ENCODE peak calls at places on chromosomes 16 and 17, in five cellular contexts. One of them, this sample, is unnamed.

GRCh38 chr17:1089915-1090314 is 89.9 kb downstream of the ABR start:
- DNase-seq in GM23248: no peak
- DNase-seq in GM23338: no peak
- DNase-seq in fibroblast of lung: peak
- DNase-seq in HCT116: no peak
- DNase-seq in this sample: no peak

GRCh38 chr16:13919330-13919682 is 648 bp upstream of the ERCC4 start:
- DNase-seq in GM23248: peak
- DNase-seq in GM23338: peak
- DNase-seq in fibroblast of lung: peak
- DNase-seq in HCT116: peak
- DNase-seq in this sample: no peak

GRCh38 chr17:3576970-3577369 is 19.4 kb upstream of the TRPV3 start:
- DNase-seq in GM23248: no peak
- DNase-seq in GM23338: no peak
- DNase-seq in fibroblast of lung: no peak
- DNase-seq in HCT116: no peak
- DNase-seq in this sample: no peak

GRCh38 chr17:3485481-3486068 is 9.8 kb downstream of the ASPA start:
- DNase-seq in GM23248: no peak
- DNase-seq in GM23338: no peak
- DNase-seq in fibroblast of lung: no peak
- DNase-seq in HCT116: no peak
- DNase-seq in this sample: no peak

GRCh38 chr17:45131616-45132301 is 556 bp downstream of the PLCD3 start:
- DNase-seq in GM23248: peak
- DNase-seq in GM23338: peak
- DNase-seq in fibroblast of lung: no peak
- DNase-seq in HCT116: no peak
- DNase-seq in this sample: no peak

GRCh38 chr17:79042421-79043190 is 18.6 kb downstream of the C1QTNF1 start:
- DNase-seq in GM23248: peak
- DNase-seq in GM23338: peak
- DNase-seq in fibroblast of lung: no peak
- DNase-seq in HCT116: peak
- DNase-seq in this sample: no peak

GRCh38 chr16:50269061-50269705 is 2.8 kb downstream of the ADCY7 start:
- DNase-seq in GM23248: no peak
- DNase-seq in GM23338: no peak
- DNase-seq in fibroblast of lung: no peak
- DNase-seq in HCT116: no peak
- DNase-seq in this sample: no peak

GRCh38 chr16:79599256-79599836 is 1.2 kb downstream of the MAF start:
- DNase-seq in GM23248: peak
- DNase-seq in GM23338: peak
- DNase-seq in fibroblast of lung: peak
- DNase-seq in HCT116: no peak
- DNase-seq in this sample: no peak

GRCh38 chr16:16905850-16906249 is 526.9 kb downstream of the NPIPA7 start:
- DNase-seq in GM23248: no peak
- DNase-seq in GM23338: no peak
- DNase-seq in fibroblast of lung: no peak
- DNase-seq in HCT116: no peak
- DNase-seq in this sample: no peak

GRCh38 chr16:63361032-63361624 is 1324.9 kb upstream of the CDH8 start:
- DNase-seq in GM23248: peak
- DNase-seq in GM23338: peak
- DNase-seq in fibroblast of lung: peak
- DNase-seq in HCT116: peak
- DNase-seq in this sample: peak

GRCh38 chr16:24988593-24989338 is 26.4 kb downstream of the ARHGAP17 start:
- DNase-seq in GM23248: peak
- DNase-seq in GM23338: no peak
- DNase-seq in fibroblast of lung: peak
- DNase-seq in HCT116: peak
- DNase-seq in this sample: no peak

GRCh38 chr16:19548144-19548543 is 7.4 kb upstream of the VPS35L start:
- DNase-seq in GM23248: no peak
- DNase-seq in GM23338: no peak
- DNase-seq in fibroblast of lung: no peak
- DNase-seq in HCT116: no peak
- DNase-seq in this sample: no peak

GRCh38 chr17:17435323-17435722 is 41.5 kb upstream of the MED9 start:
- DNase-seq in GM23248: peak
- DNase-seq in GM23338: no peak
- DNase-seq in fibroblast of lung: peak
- DNase-seq in HCT116: no peak
- DNase-seq in this sample: no peak

GRCh38 chr17:69430488-69430887 is 16.0 kb downstream of the MAP2K6 start:
- DNase-seq in GM23248: no peak
- DNase-seq in GM23338: no peak
- DNase-seq in fibroblast of lung: no peak
- DNase-seq in HCT116: no peak
- DNase-seq in this sample: peak

GRCh38 chr17:17320911-17321220 is 17.7 kb downstream of the NT5M start:
- DNase-seq in GM23248: no peak
- DNase-seq in GM23338: no peak
- DNase-seq in fibroblast of lung: no peak
- DNase-seq in HCT116: no peak
- DNase-seq in this sample: no peak

GRCh38 chr17:55632893-55633292 is 89.8 kb downstream of the TMEM100 start:
- DNase-seq in GM23248: peak
- DNase-seq in GM23338: no peak
- DNase-seq in fibroblast of lung: peak
- DNase-seq in HCT116: no peak
- DNase-seq in this sample: peak

GRCh38 chr16:19005561-19006445 is 22.1 kb downstream of the TMC7 start:
- DNase-seq in GM23248: peak
- DNase-seq in GM23338: peak
- DNase-seq in fibroblast of lung: peak
- DNase-seq in HCT116: peak
- DNase-seq in this sample: peak

GRCh38 chr17:40992666-40993065 is 1.3 kb downstream of the KRTAP3-3 start:
- DNase-seq in GM23248: no peak
- DNase-seq in GM23338: no peak
- DNase-seq in fibroblast of lung: no peak
- DNase-seq in HCT116: no peak
- DNase-seq in this sample: no peak

GRCh38 chr16:3519581-3519980 is 18.8 kb downstream of the CLUAP1 start:
- DNase-seq in GM23248: peak
- DNase-seq in GM23338: no peak
- DNase-seq in fibroblast of lung: no peak
- DNase-seq in HCT116: no peak
- DNase-seq in this sample: no peak

GRCh38 chr16:4578961-4579530 is 22.9 kb downstream of the C16orf96 start:
- DNase-seq in GM23248: no peak
- DNase-seq in GM23338: no peak
- DNase-seq in fibroblast of lung: no peak
- DNase-seq in HCT116: no peak
- DNase-seq in this sample: no peak

GRCh38 chr17:70181866-70182265 is 12.5 kb downstream of the KCNJ2 start:
- DNase-seq in GM23248: peak
- DNase-seq in GM23338: no peak
- DNase-seq in fibroblast of lung: peak
- DNase-seq in HCT116: no peak
- DNase-seq in this sample: no peak

GRCh38 chr16:89170346-89171215 is 967 bp upstream of the CDH15 start:
- DNase-seq in GM23248: no peak
- DNase-seq in GM23338: peak
- DNase-seq in fibroblast of lung: no peak
- DNase-seq in HCT116: peak
- DNase-seq in this sample: no peak
- TF ChIP-seq EZH2 in GM23248: no peak
- TF ChIP-seq EZH2 in GM23338: no peak
- TF ChIP-seq EZH2 in fibroblast of lung: no peak
- TF ChIP-seq EZH2 in HCT116: no peak
- TF ChIP-seq EZH2 in this sample: no peak

GRCh38 chr16:81905277-81905676 is 106.0 kb downstream of the SDR42E1 start:
- DNase-seq in GM23248: no peak
- DNase-seq in GM23338: peak
- DNase-seq in fibroblast of lung: no peak
- DNase-seq in HCT116: no peak
- DNase-seq in this sample: no peak

GRCh38 chr16:81901483-81901882 is 109.8 kb downstream of the SDR42E1 start:
- DNase-seq in GM23248: peak
- DNase-seq in GM23338: no peak
- DNase-seq in fibroblast of lung: no peak
- DNase-seq in HCT116: no peak
- DNase-seq in this sample: no peak

GRCh38 chr16:81902025-81902424 is 109.2 kb downstream of the SDR42E1 start:
- DNase-seq in GM23248: no peak
- DNase-seq in GM23338: no peak
- DNase-seq in fibroblast of lung: no peak
- DNase-seq in HCT116: no peak
- DNase-seq in this sample: no peak

GRCh38 chr16:81907681-81908080 is 103.6 kb downstream of the SDR42E1 start:
- DNase-seq in GM23248: no peak
- DNase-seq in GM23338: no peak
- DNase-seq in fibroblast of lung: no peak
- DNase-seq in HCT116: no peak
- DNase-seq in this sample: no peak

DNA sequence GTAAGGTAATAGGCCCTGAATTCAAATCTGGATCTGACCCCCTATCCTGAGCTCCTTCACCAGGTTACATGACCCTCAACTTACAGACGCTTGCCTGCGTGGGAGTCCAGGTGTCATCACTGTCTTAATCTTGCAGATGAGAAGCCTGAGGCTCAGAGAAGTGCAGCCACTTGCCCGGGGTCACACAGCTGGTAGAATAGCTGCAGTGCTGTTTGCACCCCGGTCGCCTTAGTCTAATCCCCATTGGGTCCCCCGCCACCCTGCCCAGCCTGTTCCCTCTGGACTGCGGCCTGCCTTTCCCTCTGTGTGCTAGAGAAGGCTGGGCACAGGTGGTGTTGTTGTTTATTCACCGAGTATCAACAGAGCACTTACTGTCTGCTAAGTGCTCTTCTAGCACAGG is 107.0 kb downstream of the SDR42E1 start:
- DNase-seq in GM23248: no peak
- DNase-seq in GM23338: no peak
- DNase-seq in fibroblast of lung: no peak
- DNase-seq in HCT116: no peak
- DNase-seq in this sample: no peak
- TF ChIP-seq EZH2 in GM23248: no peak
- TF ChIP-seq EZH2 in GM23338: no peak
- TF ChIP-seq EZH2 in fibroblast of lung: no peak
- TF ChIP-seq EZH2 in HCT116: no peak
- TF ChIP-seq EZH2 in this sample: no peak

GRCh38 chr17:48624544-48625501 is 1.3 kb downstream of the HOXB9 start:
- DNase-seq in GM23248: peak
- DNase-seq in GM23338: peak
- DNase-seq in fibroblast of lung: no peak
- DNase-seq in HCT116: no peak
- DNase-seq in this sample: no peak
- TF ChIP-seq EZH2 in GM23248: peak
- TF ChIP-seq EZH2 in GM23338: peak
- TF ChIP-seq EZH2 in fibroblast of lung: peak
- TF ChIP-seq EZH2 in HCT116: no peak
- TF ChIP-seq EZH2 in this sample: no peak

DNA sequence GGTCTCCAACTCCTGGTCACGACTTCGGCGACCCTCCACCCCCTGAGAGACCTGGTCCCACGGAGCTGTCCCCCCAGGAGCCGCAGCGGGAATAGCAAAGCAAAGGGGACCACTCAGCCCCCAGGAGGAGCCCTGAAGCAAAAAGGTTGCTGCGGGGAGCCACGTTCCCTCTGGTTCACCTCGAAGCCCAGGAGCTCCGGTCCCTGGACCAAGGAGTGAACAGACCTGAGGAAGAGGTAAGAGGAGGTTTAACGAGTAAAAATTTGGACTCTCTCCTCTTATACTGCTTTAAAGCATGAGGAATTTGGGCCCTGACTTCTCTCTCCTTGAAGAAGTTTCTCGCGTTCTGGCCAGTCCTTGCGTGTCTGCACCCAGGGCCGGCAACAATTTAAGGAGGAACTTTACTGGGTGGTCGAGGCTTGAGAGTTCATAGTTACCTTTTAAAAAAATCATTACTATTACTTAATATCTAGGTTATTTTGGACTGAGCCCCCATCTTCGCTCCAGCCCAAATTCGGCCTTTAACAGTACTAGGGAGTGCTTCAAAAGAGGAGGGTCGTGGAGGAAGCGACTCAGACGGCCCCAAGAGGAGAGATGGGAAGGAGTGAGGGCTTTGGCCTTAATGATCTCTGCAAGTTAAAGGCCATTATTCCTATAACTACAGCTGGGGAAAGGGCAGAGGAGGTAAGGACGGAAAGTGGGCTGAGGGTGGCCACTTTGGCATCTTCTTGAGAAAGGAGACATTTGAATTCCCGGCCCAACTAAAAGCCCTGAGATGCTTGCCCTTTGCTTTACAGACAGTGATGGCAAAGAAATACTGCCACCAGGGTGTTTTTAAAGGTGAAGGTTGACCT is 16.9 kb upstream of the HOXB9 start:
- DNase-seq in GM23248: no peak
- DNase-seq in GM23338: peak
- DNase-seq in fibroblast of lung: no peak
- DNase-seq in HCT116: no peak
- DNase-seq in this sample: no peak
- TF ChIP-seq EZH2 in GM23248: peak
- TF ChIP-seq EZH2 in GM23338: peak
- TF ChIP-seq EZH2 in fibroblast of lung: no peak
- TF ChIP-seq EZH2 in HCT116: no peak
- TF ChIP-seq EZH2 in this sample: no peak

GRCh38 chr17:39573447-39574298 is 34.0 kb downstream of the NEUROD2 start:
- DNase-seq in GM23248: peak
- DNase-seq in GM23338: peak
- DNase-seq in fibroblast of lung: peak
- DNase-seq in HCT116: peak
- DNase-seq in this sample: no peak
- TF ChIP-seq EZH2 in GM23248: no peak
- TF ChIP-seq EZH2 in GM23338: no peak
- TF ChIP-seq EZH2 in fibroblast of lung: no peak
- TF ChIP-seq EZH2 in HCT116: no peak
- TF ChIP-seq EZH2 in this sample: no peak

GRCh38 chr16:72561-73537 is at the start of gene RHBDF1:
- DNase-seq in GM23248: peak
- DNase-seq in GM23338: peak
- DNase-seq in fibroblast of lung: no peak
- DNase-seq in HCT116: no peak
- DNase-seq in this sample: no peak

GRCh38 chr16:71210-71539 is 1.3 kb downstream of the RHBDF1 start:
- DNase-seq in GM23248: no peak
- DNase-seq in GM23338: no peak
- DNase-seq in fibroblast of lung: no peak
- DNase-seq in HCT116: no peak
- DNase-seq in this sample: no peak

GRCh38 chr16:69181-69580 is 3.2 kb downstream of the RHBDF1 start:
- DNase-seq in GM23248: no peak
- DNase-seq in GM23338: no peak
- DNase-seq in fibroblast of lung: no peak
- DNase-seq in HCT116: no peak
- DNase-seq in this sample: no peak

GRCh38 chr16:74025-74424 is 1.6 kb upstream of the RHBDF1 start:
- DNase-seq in GM23248: no peak
- DNase-seq in GM23338: no peak
- DNase-seq in fibroblast of lung: no peak
- DNase-seq in HCT116: no peak
- DNase-seq in this sample: no peak

GRCh38 chr16:71540-72341 is 690 bp downstream of the RHBDF1 start:
- DNase-seq in GM23248: peak
- DNase-seq in GM23338: peak
- DNase-seq in fibroblast of lung: peak
- DNase-seq in HCT116: peak
- DNase-seq in this sample: no peak
- TF ChIP-seq EZH2 in GM23248: no peak
- TF ChIP-seq EZH2 in GM23338: no peak
- TF ChIP-seq EZH2 in fibroblast of lung: no peak
- TF ChIP-seq EZH2 in HCT116: no peak
- TF ChIP-seq EZH2 in this sample: no peak

This sample was measured in keratinocyte.